ENCODE peak calls at places on chromosomes 13 and 19, in four cellular contexts. I is epithelial cell of esophagus; J is CD8-positive, alpha-beta memory T cell; Z is T-helper 17 cell. P is an unnamed sample.
A peak's percentile ranks its signal among the peaks of the same experiment; 100 is the strongest.

GRCh38 chr19:13788991-13789390 is 6.3 kb upstream of the ZSWIM4 start:
- DNase-seq in I (peak; percentile 40), J (peak; percentile 30), Z (no peak), P (no peak)

GRCh38 chr19:47228937-47229673 is 1.9 kb downstream of the BBC3 start:
- DNase-seq in I (peak; percentile 47), Z (no peak), J (peak; percentile 34), P (peak; percentile 23)

GRCh38 chr19:719081-719512 is 10.4 kb downstream of the PALM start:
- DNase-seq in Z (no peak), I (no peak), J (no peak), P (peak; percentile 65)

GRCh38 chr19:54190942-54191670 is at the start of gene TSEN34:
- DNase-seq in I (peak; percentile 86), Z (peak; percentile 81), J (peak; percentile 84), P (peak; percentile 85)

GRCh38 chr13:110506859-110507566 is 54.5 kb downstream of the RAB20 start:
- DNase-seq in Z (no peak), J (no peak), I (peak; percentile 54), P (no peak)

GRCh38 chr19:34655651-34656050 is 21.3 kb downstream of the SCGB2B2 start:
- DNase-seq in I (no peak), J (no peak), Z (no peak), P (no peak)

GRCh38 chr19:35879770-35880317 is 11.5 kb downstream of the APLP1 start:
- DNase-seq in I (peak; percentile 91), J (peak; percentile 70), Z (peak; percentile 56), P (peak; percentile 83)

GRCh38 chr13:106311004-106311403 is 224.5 kb downstream of the EFNB2 start:
- DNase-seq in I (peak; percentile 54), J (no peak), Z (no peak), P (no peak)

GRCh38 chr19:44905437-44906160 is at the start of gene APOE:
- DNase-seq in Z (no peak), I (no peak), J (no peak), P (peak; percentile 65)

GRCh38 chr19:42010245-42011126 is 16.5 kb upstream of the ATP1A3 start:
- DNase-seq in J (no peak), I (no peak), Z (no peak), P (no peak)

GRCh38 chr19:3358392-3358918 is 7.9 kb upstream of the NFIC start:
- DNase-seq in J (peak; percentile 44), I (no peak), Z (no peak), P (no peak)